ENCODE peak calls at places on chromosomes 11 and 22, in four cellular contexts. C, L, O and X are unnamed samples.

GRCh38 chr11:76770642-76771445 is 12.3 kb upstream of the TSKU start:
- DNase-seq in C (peak), O (no peak), L (no peak), X (no peak)

GRCh38 chr11:117281159-117281558 is 10.0 kb upstream of the BACE1-AS start:
- DNase-seq in L (no peak), C (no peak), O (no peak), X (no peak)

GRCh38 chr22:25645266-25645665 is 80.8 kb downstream of the GRK3 start:
- DNase-seq in O (no peak), C (no peak), L (no peak), X (no peak)

GRCh38 chr11:7175007-7175406 is 76.7 kb upstream of the SYT9 start:
- DNase-seq in O (no peak), L (no peak), C (no peak), X (no peak)

GRCh38 chr11:67316882-67317364 is 13.6 kb downstream of the SSH3 start:
- DNase-seq in C (no peak), L (no peak), O (no peak), X (no peak)

GRCh38 chr11:111220716-111221115 is 24.8 kb upstream of the POU2AF2 start:
- DNase-seq in L (no peak), C (no peak), O (no peak), X (no peak)

GRCh38 chr11:114307524-114308203 is 11.5 kb downstream of the NNMT start:
- DNase-seq in O (no peak), L (no peak), C (peak), X (no peak)

GRCh38 chr22:19213496-19214473 is 35.2 kb upstream of the SLC25A1 start:
- DNase-seq in L (no peak), O (no peak), C (no peak), X (no peak)

GRCh38 chr11:46387456-46387855 is 4.1 kb downstream of the CHRM4 start:
- DNase-seq in O (no peak), L (no peak), C (no peak), X (no peak)

GRCh38 chr11:77151804-77152513 is 23.9 kb downstream of the MYO7A start:
- DNase-seq in O (no peak), L (peak), C (no peak), X (no peak)

GRCh38 chr22:18965526-18966421 is 29.7 kb upstream of the PRODH start:
- DNase-seq in L (no peak), O (no peak), C (no peak), X (no peak)

GRCh38 chr11:110479070-110479444 is 49.3 kb downstream of the FDX1 start:
- DNase-seq in C (no peak), O (no peak), L (no peak), X (no peak)

GRCh38 chr22:46363611-46364321 is 28.3 kb downstream of the TRMU start:
- DNase-seq in C (no peak), O (no peak), L (no peak), X (no peak)

GRCh38 chr11:118202599-118203422 is 22.0 kb downstream of the JAML start:
- DNase-seq in C (peak), L (no peak), O (no peak), X (no peak)

GRCh38 chr11:77411238-77411637 is 62.7 kb downstream of the PAK1 start:
- DNase-seq in O (no peak), C (no peak), L (no peak), X (no peak)

GRCh38 chr11:6845383-6845782 is at the start of gene OR10A5:
- DNase-seq in C (no peak), L (no peak), O (no peak), X (no peak)

GRCh38 chr11:27700351-27701261 is at the start of gene BDNF:
- DNase-seq in L (no peak), C (no peak), O (no peak), X (peak)

GRCh38 chr11:5516599-5516998 is at the start of gene UBQLNL:
- DNase-seq in C (no peak), O (no peak), L (no peak), X (no peak)

GRCh38 chr11:5524756-5525155 is 8.3 kb upstream of the UBQLNL start:
- DNase-seq in O (no peak), L (no peak), C (no peak), X (no peak)

GRCh38 chr11:5521540-5521939 is 5.0 kb upstream of the UBQLNL start:
- DNase-seq in C (no peak), L (no peak), O (peak), X (no peak)

DNA sequence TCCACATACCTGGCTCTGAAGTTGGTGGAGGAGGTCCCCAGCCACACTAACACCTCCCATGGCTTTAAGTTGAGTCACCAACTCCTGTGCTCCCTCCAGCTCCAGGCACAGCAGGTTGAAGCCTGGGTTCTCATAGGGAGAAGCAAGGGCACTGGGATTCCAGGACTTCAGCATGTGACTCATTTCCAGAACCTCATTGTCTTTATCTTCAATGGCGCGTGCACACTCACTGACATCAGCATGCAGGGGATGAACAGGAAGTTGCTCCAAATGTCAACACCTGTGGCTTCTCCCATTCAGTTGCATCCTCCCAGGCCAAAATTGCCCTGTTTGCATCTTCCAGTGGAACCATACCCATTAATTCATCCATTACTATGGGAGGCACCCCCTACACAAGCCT is 5.8 kb upstream of the UBQLNL start:
- DNase-seq in O (no peak), C (no peak), L (no peak), X (no peak)
- TF ChIP-seq NR2C2 in O (no peak), C (no peak), L (no peak), X (no peak)

GRCh38 chr11:72140661-72141060 is 5.1 kb downstream of the FOLR3 start:
- DNase-seq in C (no peak), L (no peak), O (no peak), X (no peak)

GRCh38 chr11:72146625-72147024 is 11.1 kb downstream of the FOLR3 start:
- DNase-seq in L (no peak), O (no peak), C (no peak), X (no peak)

GRCh38 chr11:72139500-72139899 is 4.0 kb downstream of the FOLR3 start:
- DNase-seq in C (no peak), O (no peak), L (no peak), X (no peak)

GRCh38 chr11:72141066-72141465 is 5.5 kb downstream of the FOLR3 start:
- DNase-seq in L (no peak), C (no peak), O (no peak), X (no peak)

DNA sequence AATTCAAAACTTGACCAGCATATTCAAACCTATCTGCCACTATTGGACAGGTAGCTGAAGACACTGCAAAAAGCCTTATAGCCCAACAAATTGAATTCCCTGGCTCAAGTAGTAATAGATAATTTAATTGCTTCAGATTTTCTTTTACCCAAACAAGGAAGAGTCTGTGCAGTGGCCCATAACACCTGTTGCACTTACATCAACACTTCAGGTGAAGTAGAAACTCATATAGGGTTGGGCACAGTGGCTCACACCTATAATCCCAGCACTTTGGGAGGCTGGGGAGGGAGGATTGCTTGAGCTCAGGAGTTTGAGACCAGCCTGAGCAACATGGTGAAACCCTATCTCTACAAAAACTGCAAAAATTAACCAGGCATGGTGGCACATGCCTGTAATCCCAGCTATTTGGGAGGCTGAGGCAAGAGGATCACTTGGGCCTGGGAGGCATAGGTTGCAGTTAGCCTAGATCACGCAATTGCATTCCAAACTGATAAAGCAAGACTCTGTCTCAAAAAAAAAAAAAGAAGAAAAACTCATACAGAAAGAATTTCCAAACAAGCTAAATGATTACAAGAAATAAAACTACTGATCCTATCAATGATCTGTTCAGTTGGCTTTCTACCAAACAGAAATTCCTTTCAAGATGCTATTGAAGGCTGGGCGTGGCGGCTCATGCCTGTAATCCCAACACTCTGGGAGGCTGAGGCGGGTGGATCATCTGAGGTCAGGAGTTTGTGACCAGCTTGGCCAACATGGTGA is 9.5 kb downstream of the FOLR3 start:
- DNase-seq in C (no peak), O (no peak), L (no peak), X (no peak)
- TF ChIP-seq NR2C2 in C (no peak), O (no peak), L (no peak), X (no peak)

DNA sequence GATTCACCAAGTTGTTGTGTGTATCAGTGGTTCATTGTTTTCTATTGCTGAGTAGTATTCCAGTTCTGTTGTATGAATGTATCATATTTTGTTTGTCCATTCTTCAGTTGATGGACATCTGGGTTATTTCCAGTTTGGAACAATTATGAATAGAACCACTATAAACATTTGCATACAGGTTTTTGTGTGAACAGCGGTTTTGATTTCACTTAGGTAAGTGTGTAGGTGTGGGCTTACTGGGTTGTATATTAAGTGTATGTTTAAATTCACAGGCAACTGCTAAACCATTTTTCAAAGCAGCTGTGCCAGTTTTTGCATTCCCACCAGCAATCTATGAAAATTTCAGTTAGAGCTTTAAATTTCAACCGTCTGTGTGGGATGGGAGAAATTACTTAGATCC is 217.8 kb downstream of the NELL1 start:
- DNase-seq in O (no peak), C (no peak), L (no peak), X (no peak)
- TF ChIP-seq NR2C2 in O (no peak), C (no peak), L (no peak), X (no peak)

DNA sequence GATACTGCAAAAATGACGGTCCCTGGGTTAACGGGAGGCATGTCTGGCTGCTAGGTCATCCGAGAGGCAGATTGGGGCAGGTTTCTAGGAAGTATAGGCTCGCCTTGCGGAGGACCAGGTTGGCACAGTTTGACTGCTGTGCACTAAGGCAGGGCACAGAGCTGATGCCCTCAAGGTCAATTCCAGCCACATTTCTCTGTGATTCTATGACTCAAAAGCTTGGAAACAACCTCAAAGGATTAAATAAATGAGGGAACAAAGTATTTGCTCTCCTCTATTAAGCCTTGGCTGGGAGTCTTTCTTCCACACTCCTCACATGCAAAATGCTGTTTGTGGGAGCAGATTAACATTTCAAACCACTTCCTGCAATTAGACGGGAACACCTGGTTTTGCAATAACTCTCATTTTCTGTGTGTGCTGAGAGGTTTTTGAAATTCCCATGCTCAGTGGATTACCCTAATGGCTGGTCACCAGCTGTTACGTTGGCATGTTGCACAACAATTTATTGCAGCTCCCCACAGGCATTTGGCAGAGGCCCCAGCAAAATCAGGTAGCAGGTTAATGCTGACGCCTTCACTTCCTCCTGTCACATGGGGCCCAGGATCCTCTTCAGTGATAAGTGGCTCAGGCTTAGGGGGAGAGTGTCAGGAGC is 61.0 kb upstream of the PLET1 start:
- DNase-seq in O (no peak), C (peak), L (peak), X (no peak)
- TF ChIP-seq NR2C2 in O (no peak), C (no peak), L (no peak), X (no peak)

GRCh38 chr22:32499666-32500065 is 25.1 kb downstream of the FBXO7 start:
- DNase-seq in C (no peak), L (no peak), O (no peak), X (no peak)
- TF ChIP-seq NR2C2 in C (no peak), L (no peak), O (no peak), X (no peak)

DNA sequence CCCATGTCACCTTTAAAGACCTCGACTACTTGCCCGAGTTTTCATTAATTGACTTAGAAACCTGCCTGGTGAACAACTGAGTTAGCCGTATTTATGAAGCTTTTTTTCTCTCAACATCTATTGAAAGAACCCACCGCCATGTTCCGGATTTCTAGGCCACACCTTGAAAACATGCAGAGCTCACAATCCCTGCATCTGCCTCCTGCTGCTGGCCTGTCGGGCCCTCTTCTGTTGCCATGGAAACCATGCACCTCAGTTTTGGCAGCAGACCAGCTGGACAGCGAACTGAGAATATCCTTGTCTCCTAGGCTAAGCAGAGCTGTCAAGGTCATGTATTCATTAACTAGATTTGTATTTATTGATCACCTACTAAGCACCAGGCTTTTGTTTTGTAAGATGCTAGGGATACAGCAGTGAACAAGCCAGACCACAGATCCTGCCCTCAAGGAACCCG is 4.3 kb upstream of the PATZ1 start:
- DNase-seq in C (peak), O (peak), L (no peak), X (peak)
- TF ChIP-seq NR2C2 in C (peak), O (no peak), L (no peak), X (no peak)